ENCODE peak calls at places on chromosomes 4 and X, in six cellular contexts. One of them, this sample, is unnamed.

GRCh38 chr4:2339458-2340271 is 77.8 kb upstream of the MXD4 start:
- DNase-seq in K562: no peak
- DNase-seq in SK-N-SH: no peak
- DNase-seq in H1: no peak
- DNase-seq in GM12878: no peak
- DNase-seq in HL-60: no peak
- DNase-seq in this sample: no peak

GRCh38 chrX:119647552-119648420 is 41.6 kb upstream of the NKRF start:
- DNase-seq in K562: no peak
- DNase-seq in SK-N-SH: no peak
- DNase-seq in H1: no peak
- DNase-seq in GM12878: peak
- DNase-seq in HL-60: no peak
- DNase-seq in this sample: no peak

GRCh38 chr4:17561195-17561909 is 15.6 kb upstream of the LAP3 start:
- DNase-seq in K562: no peak
- DNase-seq in SK-N-SH: peak
- DNase-seq in H1: no peak
- DNase-seq in GM12878: no peak
- DNase-seq in HL-60: no peak
- DNase-seq in this sample: no peak

GRCh38 chrX:104679175-104679574 is 113.2 kb downstream of the IL1RAPL2 start:
- DNase-seq in K562: no peak
- DNase-seq in SK-N-SH: no peak
- DNase-seq in H1: no peak
- DNase-seq in GM12878: no peak
- DNase-seq in HL-60: peak
- DNase-seq in this sample: no peak

GRCh38 chr4:166134285-166134684 is 261.2 kb downstream of the TLL1 start:
- DNase-seq in K562: no peak
- DNase-seq in SK-N-SH: no peak
- DNase-seq in H1: no peak
- DNase-seq in GM12878: no peak
- DNase-seq in HL-60: no peak
- DNase-seq in this sample: no peak

GRCh38 chrX:124836786-124837185 is 482.9 kb upstream of the TEX13C start:
- DNase-seq in K562: no peak
- DNase-seq in SK-N-SH: no peak
- DNase-seq in H1: no peak
- DNase-seq in GM12878: no peak
- DNase-seq in HL-60: no peak
- DNase-seq in this sample: no peak

GRCh38 chr4:132614682-132615081 is 534.4 kb upstream of the PCDH10 start:
- DNase-seq in K562: peak
- DNase-seq in SK-N-SH: no peak
- DNase-seq in H1: no peak
- DNase-seq in GM12878: no peak
- DNase-seq in HL-60: no peak
- DNase-seq in this sample: no peak

GRCh38 chrX:136608295-136608933 is 39.5 kb upstream of the CD40LG start:
- DNase-seq in K562: no peak
- DNase-seq in SK-N-SH: no peak
- DNase-seq in H1: peak
- DNase-seq in GM12878: no peak
- DNase-seq in HL-60: peak
- DNase-seq in this sample: no peak

GRCh38 chr4:73967891-73968290 is 13.9 kb downstream of the PF4 start:
- DNase-seq in K562: no peak
- DNase-seq in SK-N-SH: no peak
- DNase-seq in H1: no peak
- DNase-seq in GM12878: no peak
- DNase-seq in HL-60: no peak
- DNase-seq in this sample: no peak

GRCh38 chr4:68591204-68591603 is 15.1 kb upstream of the UGT2B17 start:
- DNase-seq in K562: no peak
- DNase-seq in SK-N-SH: no peak
- DNase-seq in H1: no peak
- DNase-seq in GM12878: no peak
- DNase-seq in HL-60: no peak
- DNase-seq in this sample: no peak

GRCh38 chrX:118116308-118117068 is at the start of gene KLHL13:
- DNase-seq in K562: peak
- DNase-seq in SK-N-SH: peak
- DNase-seq in H1: peak
- DNase-seq in GM12878: no peak
- DNase-seq in HL-60: peak
- DNase-seq in this sample: no peak

GRCh38 chrX:120302434-120302833 is 8.8 kb downstream of the TMEM255A start:
- DNase-seq in K562: no peak
- DNase-seq in SK-N-SH: no peak
- DNase-seq in H1: no peak
- DNase-seq in GM12878: peak
- DNase-seq in HL-60: peak
- DNase-seq in this sample: no peak

GRCh38 chr4:61200991-61201526 is 933 bp downstream of the ADGRL3 start:
- DNase-seq in K562: no peak
- DNase-seq in SK-N-SH: peak
- DNase-seq in H1: peak
- DNase-seq in GM12878: no peak
- DNase-seq in HL-60: peak
- DNase-seq in this sample: no peak

GRCh38 chr4:1249731-1250526 is 999 bp upstream of the CTBP1 start:
- DNase-seq in K562: peak
- DNase-seq in SK-N-SH: peak
- DNase-seq in H1: peak
- DNase-seq in GM12878: no peak
- DNase-seq in HL-60: peak
- DNase-seq in this sample: peak
- TF ChIP-seq GABPA in K562: no peak
- TF ChIP-seq GABPA in SK-N-SH: no peak
- TF ChIP-seq GABPA in H1: no peak
- TF ChIP-seq GABPA in GM12878: no peak
- TF ChIP-seq GABPA in HL-60: no peak
- TF ChIP-seq GABPA in this sample: no peak

GRCh38 chr4:105014242-105015031 is 132.2 kb upstream of the TET2 start:
- DNase-seq in K562: no peak
- DNase-seq in SK-N-SH: no peak
- DNase-seq in H1: no peak
- DNase-seq in GM12878: no peak
- DNase-seq in HL-60: peak
- DNase-seq in this sample: no peak
- TF ChIP-seq GABPA in K562: no peak
- TF ChIP-seq GABPA in SK-N-SH: no peak
- TF ChIP-seq GABPA in H1: no peak
- TF ChIP-seq GABPA in GM12878: no peak
- TF ChIP-seq GABPA in HL-60: no peak
- TF ChIP-seq GABPA in this sample: no peak

DNA sequence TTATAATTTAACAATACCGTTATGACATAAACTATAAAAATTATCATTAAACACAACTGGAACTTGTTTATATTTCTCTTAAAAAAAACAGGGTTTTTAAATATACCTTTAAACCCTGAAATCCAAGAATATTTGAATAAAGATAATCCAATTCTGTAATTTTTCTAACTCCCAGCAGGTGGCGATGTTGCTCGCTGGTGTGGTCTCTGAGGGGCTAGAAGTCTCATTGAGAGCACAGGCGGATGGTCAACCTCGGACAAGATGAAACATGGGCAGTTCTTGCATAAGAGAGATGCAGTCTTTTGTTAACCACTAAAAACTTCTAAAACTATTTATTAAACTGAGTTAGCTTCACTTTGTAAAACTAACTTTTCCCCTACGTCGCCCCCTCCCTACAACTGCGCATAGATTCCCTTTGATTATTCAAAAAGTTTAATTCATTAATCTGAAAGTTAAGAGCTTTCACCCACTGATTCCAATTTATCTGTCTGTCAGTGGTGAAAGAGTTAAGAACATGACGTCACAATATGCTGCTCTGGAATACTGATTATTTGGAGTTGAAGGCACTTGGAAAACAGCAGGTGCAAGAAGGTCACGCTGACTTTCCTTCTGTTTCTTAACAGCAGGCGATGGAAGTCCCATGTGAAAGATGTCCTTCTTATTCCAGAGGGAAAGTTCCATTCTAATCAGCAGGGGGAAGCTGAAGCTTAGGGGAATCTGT is 29.5 kb downstream of the DMP1 start:
- DNase-seq in K562: peak
- DNase-seq in SK-N-SH: peak
- DNase-seq in H1: peak
- DNase-seq in GM12878: peak
- DNase-seq in HL-60: peak
- DNase-seq in this sample: peak
- TF ChIP-seq GABPA in K562: no peak
- TF ChIP-seq GABPA in SK-N-SH: no peak
- TF ChIP-seq GABPA in H1: no peak
- TF ChIP-seq GABPA in GM12878: no peak
- TF ChIP-seq GABPA in HL-60: no peak
- TF ChIP-seq GABPA in this sample: no peak

GRCh38 chrX:110734894-110735541 is 60.6 kb downstream of the CHRDL1 start:
- DNase-seq in K562: no peak
- DNase-seq in SK-N-SH: no peak
- DNase-seq in H1: no peak
- DNase-seq in GM12878: no peak
- DNase-seq in HL-60: no peak
- DNase-seq in this sample: no peak
- TF ChIP-seq GABPA in K562: no peak
- TF ChIP-seq GABPA in SK-N-SH: no peak
- TF ChIP-seq GABPA in H1: no peak
- TF ChIP-seq GABPA in GM12878: no peak
- TF ChIP-seq GABPA in HL-60: no peak
- TF ChIP-seq GABPA in this sample: no peak

DNA sequence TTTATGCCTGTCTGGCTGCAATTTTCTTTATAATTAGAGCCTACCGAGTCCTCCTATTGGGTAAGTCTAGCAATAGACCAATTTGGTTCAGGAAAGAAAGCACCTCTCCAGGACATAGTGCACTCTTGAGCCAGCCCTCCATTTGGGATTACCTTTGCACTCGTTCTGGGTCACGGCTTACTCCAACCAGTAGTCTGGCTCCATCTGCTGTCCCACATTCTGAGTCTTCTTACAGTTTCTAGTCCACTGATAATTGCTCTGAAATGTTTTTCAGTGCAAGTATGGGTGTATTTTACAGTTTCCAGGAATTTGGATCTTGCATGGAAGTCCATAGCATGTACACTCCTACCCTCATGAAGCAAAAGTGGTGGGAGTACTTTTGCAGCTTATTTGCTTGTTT is 34.8 kb upstream of the USP51 start:
- DNase-seq in K562: no peak
- DNase-seq in SK-N-SH: no peak
- DNase-seq in H1: no peak
- DNase-seq in GM12878: no peak
- DNase-seq in HL-60: no peak
- DNase-seq in this sample: peak
- TF ChIP-seq GABPA in K562: no peak
- TF ChIP-seq GABPA in SK-N-SH: no peak
- TF ChIP-seq GABPA in H1: no peak
- TF ChIP-seq GABPA in GM12878: no peak
- TF ChIP-seq GABPA in HL-60: no peak
- TF ChIP-seq GABPA in this sample: no peak

GRCh38 chrX:103628386-103629290 is at the start of gene TCEAL1:
- DNase-seq in K562: peak
- DNase-seq in SK-N-SH: peak
- DNase-seq in H1: peak
- DNase-seq in GM12878: no peak
- DNase-seq in HL-60: no peak
- DNase-seq in this sample: peak
- TF ChIP-seq GABPA in K562: no peak
- TF ChIP-seq GABPA in SK-N-SH: no peak
- TF ChIP-seq GABPA in H1: no peak
- TF ChIP-seq GABPA in GM12878: no peak
- TF ChIP-seq GABPA in HL-60: no peak
- TF ChIP-seq GABPA in this sample: no peak

GRCh38 chr4:39715788-39716187 is 17.9 kb downstream of the UBE2K start:
- DNase-seq in K562: no peak
- DNase-seq in SK-N-SH: no peak
- DNase-seq in H1: no peak
- DNase-seq in GM12878: no peak
- DNase-seq in HL-60: no peak
- DNase-seq in this sample: no peak

GRCh38 chr4:39713691-39714090 is 15.8 kb downstream of the UBE2K start:
- DNase-seq in K562: no peak
- DNase-seq in SK-N-SH: peak
- DNase-seq in H1: no peak
- DNase-seq in GM12878: no peak
- DNase-seq in HL-60: peak
- DNase-seq in this sample: no peak

GRCh38 chr4:39716356-39716755 is 18.4 kb downstream of the UBE2K start:
- DNase-seq in K562: no peak
- DNase-seq in SK-N-SH: no peak
- DNase-seq in H1: no peak
- DNase-seq in GM12878: no peak
- DNase-seq in HL-60: no peak
- DNase-seq in this sample: no peak

GRCh38 chr4:39712819-39713607 is 15.1 kb downstream of the UBE2K start:
- DNase-seq in K562: no peak
- DNase-seq in SK-N-SH: no peak
- DNase-seq in H1: peak
- DNase-seq in GM12878: no peak
- DNase-seq in HL-60: no peak
- DNase-seq in this sample: no peak

GRCh38 chr4:39714171-39714570 is 16.2 kb downstream of the UBE2K start:
- DNase-seq in K562: no peak
- DNase-seq in SK-N-SH: no peak
- DNase-seq in H1: peak
- DNase-seq in GM12878: no peak
- DNase-seq in HL-60: peak
- DNase-seq in this sample: no peak
- TF ChIP-seq GABPA in K562: no peak
- TF ChIP-seq GABPA in SK-N-SH: no peak
- TF ChIP-seq GABPA in H1: no peak
- TF ChIP-seq GABPA in GM12878: no peak
- TF ChIP-seq GABPA in HL-60: no peak
- TF ChIP-seq GABPA in this sample: no peak

DNA sequence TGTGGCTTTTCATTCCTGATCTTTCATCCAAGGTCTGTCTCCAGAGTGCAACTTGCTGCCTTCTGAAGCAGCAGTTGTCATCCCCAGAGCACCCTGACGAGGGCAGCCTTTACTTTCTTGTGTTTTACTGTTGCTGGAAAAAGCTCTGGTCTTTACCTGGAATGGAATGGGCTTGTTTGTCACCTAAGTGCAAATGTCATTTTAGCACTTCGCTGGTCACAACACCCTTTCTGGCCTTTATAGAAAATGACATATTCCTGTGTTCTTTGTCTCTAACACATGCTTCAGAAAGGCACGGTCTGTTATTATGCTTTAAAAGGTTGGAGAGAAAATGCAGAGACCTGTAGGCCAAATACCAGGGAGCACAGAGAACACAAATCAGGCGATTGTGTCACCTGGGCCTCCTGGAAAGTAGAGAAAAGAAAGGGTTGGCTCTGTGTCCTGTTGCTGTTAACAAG is 332.7 kb upstream of the IGFBP7 start:
- DNase-seq in K562: peak
- DNase-seq in SK-N-SH: peak
- DNase-seq in H1: peak
- DNase-seq in GM12878: no peak
- DNase-seq in HL-60: peak
- DNase-seq in this sample: peak
- TF ChIP-seq GABPA in K562: no peak
- TF ChIP-seq GABPA in SK-N-SH: no peak
- TF ChIP-seq GABPA in H1: no peak
- TF ChIP-seq GABPA in GM12878: no peak
- TF ChIP-seq GABPA in HL-60: no peak
- TF ChIP-seq GABPA in this sample: no peak

GRCh38 chr4:174550541-174550940 is 28.3 kb upstream of the HPGD start:
- DNase-seq in K562: no peak
- DNase-seq in SK-N-SH: no peak
- DNase-seq in H1: no peak
- DNase-seq in GM12878: no peak
- DNase-seq in HL-60: no peak
- DNase-seq in this sample: no peak
- TF ChIP-seq GABPA in K562: no peak
- TF ChIP-seq GABPA in SK-N-SH: no peak
- TF ChIP-seq GABPA in H1: no peak
- TF ChIP-seq GABPA in GM12878: no peak
- TF ChIP-seq GABPA in HL-60: no peak
- TF ChIP-seq GABPA in this sample: no peak

This sample was measured in HepG2.